ENCODE peak calls at places on chromosomes 7 and 10, in seven cellular contexts. One of them, this sample, is unnamed.

GRCh38 chr7:46071076-46071475 is 150.0 kb upstream of the IGFBP3 start:
- DNase-seq in GM06990: no peak
- DNase-seq in cardiac fibroblast: peak
- DNase-seq in left ventricle myocardium inferior: no peak
- DNase-seq in ovary: no peak
- DNase-seq in bronchial epithelial cell: peak
- DNase-seq in PC-9: no peak
- DNase-seq in this sample: no peak

GRCh38 chr7:28718042-28718452 is 240.1 kb downstream of the TRIL start:
- DNase-seq in left ventricle myocardium inferior: peak
- DNase-seq in PC-9: no peak
- DNase-seq in ovary: no peak
- DNase-seq in GM06990: no peak
- DNase-seq in cardiac fibroblast: no peak
- DNase-seq in bronchial epithelial cell: no peak
- DNase-seq in this sample: no peak

GRCh38 chr7:131194070-131194865 is 133.4 kb upstream of the MKLN1 start:
- DNase-seq in PC-9: no peak
- DNase-seq in GM06990: no peak
- DNase-seq in cardiac fibroblast: peak
- DNase-seq in ovary: no peak
- DNase-seq in bronchial epithelial cell: no peak
- DNase-seq in left ventricle myocardium inferior: no peak
- DNase-seq in this sample: no peak

GRCh38 chr10:16441106-16441850 is 4.5 kb downstream of the PTER start:
- DNase-seq in GM06990: no peak
- DNase-seq in cardiac fibroblast: peak
- DNase-seq in left ventricle myocardium inferior: no peak
- DNase-seq in PC-9: peak
- DNase-seq in bronchial epithelial cell: peak
- DNase-seq in ovary: no peak
- DNase-seq in this sample: peak

GRCh38 chr7:143884978-143885559 is 16.9 kb downstream of the TCAF1 start:
- DNase-seq in left ventricle myocardium inferior: peak
- DNase-seq in GM06990: peak
- DNase-seq in bronchial epithelial cell: no peak
- DNase-seq in PC-9: no peak
- DNase-seq in cardiac fibroblast: peak
- DNase-seq in ovary: peak
- DNase-seq in this sample: peak

GRCh38 chr10:53601260-53601875 is 828.8 kb upstream of the MBL2 start:
- DNase-seq in PC-9: peak
- DNase-seq in ovary: no peak
- DNase-seq in GM06990: no peak
- DNase-seq in cardiac fibroblast: peak
- DNase-seq in left ventricle myocardium inferior: no peak
- DNase-seq in bronchial epithelial cell: peak
- DNase-seq in this sample: peak

GRCh38 chr7:45978010-45978681 is 57.1 kb upstream of the IGFBP3 start:
- DNase-seq in bronchial epithelial cell: peak
- DNase-seq in cardiac fibroblast: peak
- DNase-seq in GM06990: no peak
- DNase-seq in left ventricle myocardium inferior: no peak
- DNase-seq in ovary: no peak
- DNase-seq in PC-9: peak
- DNase-seq in this sample: peak

GRCh38 chr7:135359633-135360032 is 126.0 kb downstream of the STRA8 start:
- DNase-seq in GM06990: no peak
- DNase-seq in cardiac fibroblast: no peak
- DNase-seq in PC-9: no peak
- DNase-seq in bronchial epithelial cell: no peak
- DNase-seq in ovary: no peak
- DNase-seq in left ventricle myocardium inferior: no peak
- DNase-seq in this sample: peak

GRCh38 chr10:86765548-86765947 is 9.1 kb downstream of the BMPR1A start:
- DNase-seq in cardiac fibroblast: no peak
- DNase-seq in PC-9: no peak
- DNase-seq in bronchial epithelial cell: no peak
- DNase-seq in left ventricle myocardium inferior: no peak
- DNase-seq in GM06990: no peak
- DNase-seq in ovary: no peak
- DNase-seq in this sample: no peak

GRCh38 chr10:23869548-23869947 is 339.4 kb upstream of the KIAA1217 start:
- DNase-seq in ovary: no peak
- DNase-seq in PC-9: no peak
- DNase-seq in bronchial epithelial cell: no peak
- DNase-seq in cardiac fibroblast: no peak
- DNase-seq in GM06990: no peak
- DNase-seq in left ventricle myocardium inferior: no peak
- DNase-seq in this sample: no peak

GRCh38 chr10:17768506-17768905 is 16.5 kb downstream of the TMEM236 start:
- DNase-seq in ovary: no peak
- DNase-seq in cardiac fibroblast: peak
- DNase-seq in PC-9: no peak
- DNase-seq in left ventricle myocardium inferior: no peak
- DNase-seq in GM06990: no peak
- DNase-seq in bronchial epithelial cell: peak
- DNase-seq in this sample: no peak

GRCh38 chr10:48246501-48246900 is 28.0 kb downstream of the FRMPD2 start:
- DNase-seq in PC-9: no peak
- DNase-seq in left ventricle myocardium inferior: no peak
- DNase-seq in cardiac fibroblast: no peak
- DNase-seq in GM06990: no peak
- DNase-seq in ovary: no peak
- DNase-seq in bronchial epithelial cell: no peak
- DNase-seq in this sample: no peak

GRCh38 chr10:62847433-62847832 is 31.3 kb upstream of the EGR2 start:
- DNase-seq in PC-9: no peak
- DNase-seq in ovary: no peak
- DNase-seq in cardiac fibroblast: no peak
- DNase-seq in bronchial epithelial cell: no peak
- DNase-seq in GM06990: no peak
- DNase-seq in left ventricle myocardium inferior: no peak
- DNase-seq in this sample: no peak

GRCh38 chr10:113519616-113520015 is 33.2 kb upstream of the HABP2 start:
- DNase-seq in PC-9: no peak
- DNase-seq in ovary: no peak
- DNase-seq in cardiac fibroblast: no peak
- DNase-seq in GM06990: no peak
- DNase-seq in bronchial epithelial cell: no peak
- DNase-seq in left ventricle myocardium inferior: no peak
- DNase-seq in this sample: no peak

GRCh38 chr10:87862644-87863101 is 660 bp downstream of the KLLN start:
- DNase-seq in ovary: no peak
- DNase-seq in bronchial epithelial cell: peak
- DNase-seq in left ventricle myocardium inferior: no peak
- DNase-seq in GM06990: no peak
- DNase-seq in cardiac fibroblast: no peak
- DNase-seq in PC-9: no peak
- DNase-seq in this sample: no peak

GRCh38 chr10:50932113-50932512 is 46.7 kb upstream of the A1CF start:
- DNase-seq in bronchial epithelial cell: no peak
- DNase-seq in PC-9: no peak
- DNase-seq in ovary: no peak
- DNase-seq in cardiac fibroblast: peak
- DNase-seq in left ventricle myocardium inferior: no peak
- DNase-seq in GM06990: no peak
- DNase-seq in this sample: no peak

GRCh38 chr7:1716263-1717094 is 46.4 kb downstream of the ELFN1 start:
- DNase-seq in cardiac fibroblast: peak
- DNase-seq in ovary: peak
- DNase-seq in left ventricle myocardium inferior: no peak
- DNase-seq in PC-9: peak
- DNase-seq in bronchial epithelial cell: peak
- DNase-seq in GM06990: no peak
- DNase-seq in this sample: no peak

GRCh38 chr10:23157691-23158369 is 34.3 kb upstream of the PTF1A start:
- DNase-seq in bronchial epithelial cell: peak
- DNase-seq in PC-9: no peak
- DNase-seq in cardiac fibroblast: peak
- DNase-seq in GM06990: no peak
- DNase-seq in ovary: no peak
- DNase-seq in left ventricle myocardium inferior: no peak
- DNase-seq in this sample: peak

GRCh38 chr10:75401569-75402485 is at the start of gene ZNF503:
- DNase-seq in left ventricle myocardium inferior: peak
- DNase-seq in bronchial epithelial cell: peak
- DNase-seq in GM06990: peak
- DNase-seq in PC-9: peak
- DNase-seq in cardiac fibroblast: peak
- DNase-seq in ovary: peak
- DNase-seq in this sample: peak

DNA sequence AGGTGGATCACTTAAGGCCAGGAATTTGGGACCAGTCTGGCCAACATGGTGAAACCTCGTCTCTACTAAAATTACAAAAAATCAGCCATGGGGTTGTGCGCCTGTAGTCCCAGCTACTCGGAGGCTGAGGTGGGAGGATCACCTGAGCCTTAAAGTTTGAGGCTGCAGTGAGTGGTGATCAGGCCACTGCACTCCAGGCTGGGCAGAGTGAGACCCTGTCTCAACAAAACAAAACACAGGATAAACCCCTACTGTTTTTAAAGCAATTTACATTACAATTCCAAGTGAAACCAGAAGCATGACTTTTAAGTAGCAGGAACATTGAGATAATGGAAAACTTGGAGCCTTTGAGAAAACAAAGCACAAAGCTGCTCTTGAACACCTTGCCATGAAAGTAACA is 92.4 kb upstream of the BTBD16 start:
- DNase-seq in bronchial epithelial cell: no peak
- DNase-seq in ovary: no peak
- DNase-seq in PC-9: no peak
- DNase-seq in left ventricle myocardium inferior: no peak
- DNase-seq in cardiac fibroblast: no peak
- DNase-seq in GM06990: no peak
- DNase-seq in this sample: no peak
- H3K4me3 ChIP-seq in bronchial epithelial cell: no peak
- H3K4me3 ChIP-seq in ovary: no peak
- H3K4me3 ChIP-seq in PC-9: no peak
- H3K4me3 ChIP-seq in left ventricle myocardium inferior: no peak
- H3K4me3 ChIP-seq in cardiac fibroblast: no peak
- H3K4me3 ChIP-seq in GM06990: no peak
- H3K4me3 ChIP-seq in this sample: no peak

DNA sequence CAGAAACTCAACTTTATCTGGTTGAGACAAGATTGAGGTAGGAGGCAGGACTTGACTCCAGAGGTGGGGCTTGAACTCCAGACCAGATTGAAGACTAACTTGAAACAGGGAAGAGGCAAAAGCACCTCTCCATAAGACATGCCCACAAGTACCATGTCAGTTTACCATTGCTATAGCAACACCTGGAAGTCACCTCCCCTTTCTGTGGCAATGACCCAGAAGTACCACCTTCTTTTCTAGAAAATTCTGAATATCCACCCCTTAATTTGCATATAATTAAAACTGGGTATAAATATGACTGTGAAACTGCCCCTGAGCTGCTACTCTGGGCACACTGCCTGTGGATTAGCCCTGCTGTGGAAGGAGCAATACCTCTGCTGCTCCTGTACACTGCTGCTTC is 4.9 kb upstream of the TOMM7 start:
- DNase-seq in bronchial epithelial cell: no peak
- DNase-seq in ovary: no peak
- DNase-seq in cardiac fibroblast: no peak
- DNase-seq in PC-9: no peak
- DNase-seq in GM06990: no peak
- DNase-seq in left ventricle myocardium inferior: no peak
- DNase-seq in this sample: peak
- TF ChIP-seq CTCF in bronchial epithelial cell: no peak
- TF ChIP-seq CTCF in ovary: no peak
- TF ChIP-seq CTCF in cardiac fibroblast: no peak
- TF ChIP-seq CTCF in PC-9: no peak
- TF ChIP-seq CTCF in GM06990: no peak
- TF ChIP-seq CTCF in left ventricle myocardium inferior: no peak
- TF ChIP-seq CTCF in this sample: no peak

DNA sequence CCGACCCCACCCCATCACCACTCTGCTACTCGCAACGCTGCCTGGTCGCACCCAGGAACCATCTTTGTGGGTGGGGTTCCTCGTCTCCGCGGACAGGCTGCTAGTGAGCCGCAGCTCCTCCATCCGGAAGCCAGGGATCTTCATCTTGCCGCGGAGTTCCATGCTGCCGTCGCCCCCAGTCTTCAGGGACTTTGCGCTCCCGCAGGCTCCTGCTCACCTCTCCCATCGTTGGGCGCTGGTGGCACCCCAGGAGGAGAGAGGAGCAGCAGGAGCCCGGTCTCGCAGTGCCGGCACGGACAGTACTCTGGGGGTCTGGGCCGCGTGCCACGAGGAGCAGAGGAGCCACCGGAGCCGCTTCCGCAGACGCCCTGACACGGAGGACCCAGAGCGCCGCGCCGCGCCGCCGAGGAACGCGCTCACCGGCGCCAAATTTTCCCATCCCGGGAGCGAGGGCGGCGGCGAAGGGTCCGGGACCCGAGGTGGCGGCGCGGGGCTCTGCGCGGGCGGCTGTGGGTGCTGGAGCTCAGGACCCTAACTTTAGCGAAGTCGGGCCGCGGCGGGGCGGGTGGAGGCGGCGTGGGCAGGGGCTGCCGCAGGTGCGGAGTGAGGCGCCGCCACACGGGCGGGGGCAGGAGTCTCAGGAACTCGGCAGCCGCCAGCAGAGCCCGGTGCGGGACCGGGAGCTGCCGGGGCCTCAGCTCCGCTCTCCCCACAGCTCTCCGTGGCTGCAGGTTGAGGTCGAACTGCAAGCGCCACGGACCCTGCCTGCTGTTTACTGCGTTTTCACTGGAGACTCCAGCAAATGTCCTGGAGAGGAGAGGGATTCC is 750.2 kb upstream of the SORCS1 start:
- DNase-seq in PC-9: no peak
- DNase-seq in ovary: no peak
- DNase-seq in left ventricle myocardium inferior: no peak
- DNase-seq in bronchial epithelial cell: no peak
- DNase-seq in cardiac fibroblast: no peak
- DNase-seq in GM06990: peak
- DNase-seq in this sample: no peak
- H3K4me3 ChIP-seq in PC-9: no peak
- H3K4me3 ChIP-seq in ovary: no peak
- H3K4me3 ChIP-seq in left ventricle myocardium inferior: peak
- H3K4me3 ChIP-seq in bronchial epithelial cell: peak
- H3K4me3 ChIP-seq in cardiac fibroblast: peak
- H3K4me3 ChIP-seq in GM06990: no peak
- H3K4me3 ChIP-seq in this sample: no peak

GRCh38 chr7:22329816-22330524 is 27.0 kb downstream of the RAPGEF5 start:
- DNase-seq in PC-9: peak
- DNase-seq in GM06990: no peak
- DNase-seq in bronchial epithelial cell: no peak
- DNase-seq in ovary: no peak
- DNase-seq in cardiac fibroblast: no peak
- DNase-seq in left ventricle myocardium inferior: no peak
- DNase-seq in this sample: no peak
- TF ChIP-seq CTCF in PC-9: no peak
- TF ChIP-seq CTCF in GM06990: no peak
- TF ChIP-seq CTCF in bronchial epithelial cell: no peak
- TF ChIP-seq CTCF in ovary: no peak
- TF ChIP-seq CTCF in cardiac fibroblast: no peak
- TF ChIP-seq CTCF in left ventricle myocardium inferior: no peak
- TF ChIP-seq CTCF in this sample: no peak

GRCh38 chr10:117168135-117168674 is 29.1 kb upstream of the KCNK18 start:
- DNase-seq in cardiac fibroblast: peak
- DNase-seq in PC-9: no peak
- DNase-seq in bronchial epithelial cell: no peak
- DNase-seq in ovary: peak
- DNase-seq in left ventricle myocardium inferior: peak
- DNase-seq in GM06990: peak
- DNase-seq in this sample: peak
- H3K4me3 ChIP-seq in cardiac fibroblast: no peak
- H3K4me3 ChIP-seq in PC-9: no peak
- H3K4me3 ChIP-seq in bronchial epithelial cell: peak
- H3K4me3 ChIP-seq in ovary: no peak
- H3K4me3 ChIP-seq in left ventricle myocardium inferior: peak
- H3K4me3 ChIP-seq in GM06990: no peak
- H3K4me3 ChIP-seq in this sample: no peak